ENCODE peak calls at places on chromosomes 13 and 19, in six cellular contexts. One of them, this sample, is unnamed.

GRCh38 chr13:105334211-105334610 is 1201.3 kb downstream of the EFNB2 start:
- DNase-seq in endothelial cell of umbilical vein: peak
- DNase-seq in K562: no peak
- DNase-seq in A549: no peak
- DNase-seq in NB4: no peak
- DNase-seq in HepG2: no peak
- DNase-seq in this sample: no peak

GRCh38 chr13:33006646-33007045 is 9.6 kb upstream of the KL start:
- DNase-seq in endothelial cell of umbilical vein: no peak
- DNase-seq in K562: no peak
- DNase-seq in A549: no peak
- DNase-seq in NB4: no peak
- DNase-seq in HepG2: no peak
- DNase-seq in this sample: no peak

GRCh38 chr13:68056816-68057710 is 826.9 kb upstream of the PCDH9 start:
- DNase-seq in endothelial cell of umbilical vein: peak
- DNase-seq in K562: no peak
- DNase-seq in A549: peak
- DNase-seq in NB4: peak
- DNase-seq in HepG2: peak
- DNase-seq in this sample: no peak

GRCh38 chr19:1612114-1613086 is 7.1 kb upstream of the UQCR11 start:
- DNase-seq in endothelial cell of umbilical vein: no peak
- DNase-seq in K562: no peak
- DNase-seq in A549: no peak
- DNase-seq in NB4: no peak
- DNase-seq in HepG2: no peak
- DNase-seq in this sample: no peak

GRCh38 chr13:97119899-97120745 is 102.0 kb upstream of the MBNL2 start:
- DNase-seq in endothelial cell of umbilical vein: no peak
- DNase-seq in K562: no peak
- DNase-seq in A549: no peak
- DNase-seq in NB4: no peak
- DNase-seq in HepG2: no peak
- DNase-seq in this sample: no peak

GRCh38 chr19:49761625-49762311 is 1.3 kb downstream of the TSKS start:
- DNase-seq in endothelial cell of umbilical vein: no peak
- DNase-seq in K562: peak
- DNase-seq in A549: peak
- DNase-seq in NB4: peak
- DNase-seq in HepG2: peak
- DNase-seq in this sample: no peak

GRCh38 chr13:20118268-20119140 is 42.3 kb downstream of the GJA3 start:
- DNase-seq in endothelial cell of umbilical vein: peak
- DNase-seq in K562: peak
- DNase-seq in A549: peak
- DNase-seq in NB4: no peak
- DNase-seq in HepG2: no peak
- DNase-seq in this sample: no peak

GRCh38 chr13:32425158-32425557 is 2.8 kb downstream of the N4BP2L1 start:
- DNase-seq in endothelial cell of umbilical vein: no peak
- DNase-seq in K562: no peak
- DNase-seq in A549: no peak
- DNase-seq in NB4: no peak
- DNase-seq in HepG2: no peak
- DNase-seq in this sample: no peak

GRCh38 chr19:1064661-1065605 is 2.0 kb upstream of the ARHGAP45 start:
- DNase-seq in endothelial cell of umbilical vein: peak
- DNase-seq in K562: no peak
- DNase-seq in A549: peak
- DNase-seq in NB4: peak
- DNase-seq in HepG2: no peak
- DNase-seq in this sample: no peak

DNA sequence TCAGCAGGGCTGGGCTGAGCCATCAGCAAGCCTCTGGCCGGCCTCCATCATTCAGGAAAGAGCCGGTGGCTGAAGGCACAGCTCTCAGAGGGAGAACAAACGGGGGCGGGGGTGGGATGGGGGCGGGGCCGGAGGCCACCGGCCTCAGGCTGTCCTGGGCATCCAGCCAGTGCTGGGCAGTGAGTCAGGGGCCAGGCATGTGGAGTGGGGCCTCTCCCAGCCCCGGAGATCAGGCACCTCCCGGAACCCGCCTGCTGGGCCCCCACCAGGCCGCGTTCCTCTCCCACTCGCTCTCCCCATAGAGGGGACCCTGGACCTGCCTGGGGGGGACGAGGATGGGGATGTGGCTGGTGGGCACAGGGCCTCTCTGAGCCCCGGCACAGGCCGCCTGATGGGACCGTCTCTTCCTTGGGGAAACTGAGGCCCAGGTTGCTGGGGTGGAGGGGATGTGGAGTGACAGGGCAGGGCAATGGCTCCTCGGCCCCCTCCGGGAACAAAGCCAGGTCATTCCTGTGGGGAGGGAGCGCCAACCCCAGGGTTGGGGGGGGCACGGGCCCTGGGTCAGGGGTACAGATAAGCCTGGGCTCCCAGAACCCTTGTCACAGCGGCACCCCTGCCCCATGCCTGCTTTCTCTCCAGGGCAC is 12.9 kb downstream of the SPC24 start:
- DNase-seq in endothelial cell of umbilical vein: peak
- DNase-seq in K562: peak
- DNase-seq in A549: peak
- DNase-seq in NB4: no peak
- DNase-seq in HepG2: peak
- DNase-seq in this sample: no peak
- TF ChIP-seq MYC in endothelial cell of umbilical vein: peak
- TF ChIP-seq MYC in K562: no peak
- TF ChIP-seq MYC in A549: no peak
- TF ChIP-seq MYC in NB4: no peak
- TF ChIP-seq MYC in HepG2: no peak
- TF ChIP-seq MYC in this sample: no peak

DNA sequence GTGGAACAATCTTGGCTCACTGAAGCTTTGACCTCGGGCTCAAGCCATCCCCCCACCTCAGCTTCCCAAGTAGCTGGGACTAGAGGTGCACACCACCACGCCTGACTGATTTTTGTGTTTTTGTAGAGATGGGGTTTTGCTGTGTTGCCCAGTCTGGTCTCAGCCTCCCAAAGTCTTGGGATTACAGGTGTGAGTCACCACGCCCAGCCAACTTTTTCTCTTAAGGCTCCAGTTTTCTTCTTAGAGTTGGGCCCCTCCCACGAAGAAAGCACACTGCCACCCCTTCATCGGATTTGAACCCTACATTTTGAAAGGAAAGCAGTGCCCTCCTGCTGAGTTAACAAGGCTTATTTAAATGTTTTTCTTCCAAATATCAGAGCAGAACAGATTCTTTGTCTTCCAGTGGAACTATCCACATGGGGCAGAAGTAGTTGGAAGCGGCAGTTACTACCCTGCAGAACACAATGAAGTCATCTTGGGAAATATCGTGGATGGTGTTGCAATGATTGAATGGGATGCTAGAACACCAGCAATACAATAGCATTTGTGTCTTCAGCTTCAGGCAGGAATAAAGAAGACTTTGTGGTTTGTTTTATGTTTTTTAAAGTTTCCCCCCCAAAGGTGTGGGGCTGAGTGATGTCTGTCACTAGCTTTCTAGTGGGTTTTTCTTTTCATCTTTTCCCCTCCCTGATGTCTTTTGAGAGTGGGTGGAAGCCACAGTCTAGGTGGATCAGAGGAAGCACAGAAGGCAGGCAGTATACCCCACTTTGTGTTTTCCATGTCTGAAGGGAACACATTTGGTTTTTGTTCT is 8.9 kb downstream of the ACTN4 start:
- DNase-seq in endothelial cell of umbilical vein: no peak
- DNase-seq in K562: no peak
- DNase-seq in A549: peak
- DNase-seq in NB4: peak
- DNase-seq in HepG2: peak
- DNase-seq in this sample: no peak
- TF ChIP-seq MYC in endothelial cell of umbilical vein: no peak
- TF ChIP-seq MYC in K562: no peak
- TF ChIP-seq MYC in A549: no peak
- TF ChIP-seq MYC in NB4: no peak
- TF ChIP-seq MYC in HepG2: no peak
- TF ChIP-seq MYC in this sample: no peak

GRCh38 chr13:29771247-29771646 is 79.2 kb downstream of the UBL3 start:
- DNase-seq in endothelial cell of umbilical vein: peak
- DNase-seq in K562: no peak
- DNase-seq in A549: peak
- DNase-seq in NB4: peak
- DNase-seq in HepG2: peak
- DNase-seq in this sample: no peak
- TF ChIP-seq MYC in endothelial cell of umbilical vein: no peak
- TF ChIP-seq MYC in K562: no peak
- TF ChIP-seq MYC in A549: no peak
- TF ChIP-seq MYC in NB4: no peak
- TF ChIP-seq MYC in HepG2: no peak
- TF ChIP-seq MYC in this sample: no peak

GRCh38 chr13:47100214-47100853 is 203.5 kb upstream of the HTR2A start:
- DNase-seq in endothelial cell of umbilical vein: no peak
- DNase-seq in K562: no peak
- DNase-seq in A549: no peak
- DNase-seq in NB4: no peak
- DNase-seq in HepG2: no peak
- DNase-seq in this sample: peak
- TF ChIP-seq MYC in endothelial cell of umbilical vein: no peak
- TF ChIP-seq MYC in K562: no peak
- TF ChIP-seq MYC in A549: no peak
- TF ChIP-seq MYC in NB4: no peak
- TF ChIP-seq MYC in HepG2: no peak
- TF ChIP-seq MYC in this sample: no peak

DNA sequence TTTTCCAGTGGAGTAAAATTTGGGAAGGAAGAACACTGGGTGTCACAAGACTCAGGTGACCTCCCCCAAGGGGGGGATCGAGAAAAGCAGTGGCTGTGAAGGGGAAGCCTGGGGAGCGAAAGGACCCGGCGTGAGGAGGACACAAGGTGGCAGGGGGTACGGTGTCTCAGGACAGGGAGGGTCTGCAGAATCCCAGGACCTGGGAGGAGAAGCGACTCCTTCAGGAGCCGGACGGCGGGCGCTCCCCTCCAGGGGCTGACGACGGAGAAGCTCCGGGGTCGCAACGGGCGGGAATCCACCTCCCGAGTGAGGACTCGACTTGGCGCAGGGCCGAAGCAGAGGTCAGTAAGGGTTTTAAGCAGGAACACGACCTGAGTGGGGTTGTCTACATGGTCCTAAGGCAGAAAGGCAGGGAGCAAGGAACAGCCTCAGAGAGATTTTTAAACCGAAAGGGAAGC is 529 bp downstream of the ZNF836 start:
- DNase-seq in endothelial cell of umbilical vein: peak
- DNase-seq in K562: no peak
- DNase-seq in A549: no peak
- DNase-seq in NB4: peak
- DNase-seq in HepG2: no peak
- DNase-seq in this sample: no peak
- TF ChIP-seq MYC in endothelial cell of umbilical vein: no peak
- TF ChIP-seq MYC in K562: no peak
- TF ChIP-seq MYC in A549: no peak
- TF ChIP-seq MYC in NB4: no peak
- TF ChIP-seq MYC in HepG2: no peak
- TF ChIP-seq MYC in this sample: no peak

DNA sequence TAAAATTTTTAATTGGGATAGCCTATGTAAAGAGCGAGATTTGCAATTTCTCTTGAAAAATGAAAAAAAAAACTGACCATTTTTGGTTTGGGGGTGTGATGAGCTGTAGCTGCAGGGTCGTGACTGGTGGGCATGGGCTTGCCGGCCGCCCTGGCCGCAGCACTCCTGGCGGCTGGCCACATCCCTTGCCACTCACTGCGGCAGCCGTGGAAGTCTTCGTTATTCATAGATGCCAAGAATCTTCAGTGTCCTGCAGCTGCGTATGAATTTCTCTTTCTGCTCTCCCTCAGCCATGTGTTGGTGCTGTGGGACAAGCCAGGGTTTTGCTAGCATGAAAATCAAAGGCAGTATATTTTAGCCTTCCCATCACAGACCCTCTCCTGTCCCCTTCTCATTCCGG is 151.7 kb upstream of the TSHZ3 start:
- DNase-seq in endothelial cell of umbilical vein: no peak
- DNase-seq in K562: no peak
- DNase-seq in A549: no peak
- DNase-seq in NB4: no peak
- DNase-seq in HepG2: no peak
- DNase-seq in this sample: no peak
- TF ChIP-seq MYC in endothelial cell of umbilical vein: no peak
- TF ChIP-seq MYC in K562: no peak
- TF ChIP-seq MYC in A549: no peak
- TF ChIP-seq MYC in NB4: no peak
- TF ChIP-seq MYC in HepG2: no peak
- TF ChIP-seq MYC in this sample: no peak

GRCh38 chr19:19405919-19406877 is 723 bp downstream of the GATAD2A start:
- DNase-seq in endothelial cell of umbilical vein: peak
- DNase-seq in K562: peak
- DNase-seq in A549: peak
- DNase-seq in NB4: peak
- DNase-seq in HepG2: no peak
- DNase-seq in this sample: no peak
- TF ChIP-seq MYC in endothelial cell of umbilical vein: no peak
- TF ChIP-seq MYC in K562: no peak
- TF ChIP-seq MYC in A549: no peak
- TF ChIP-seq MYC in NB4: no peak
- TF ChIP-seq MYC in HepG2: no peak
- TF ChIP-seq MYC in this sample: no peak

This sample was measured in GM12878.